ENCODE peak calls at places on chromosomes 16 and 17, in seven cellular contexts. One of them, this sample, is unnamed.

GRCh38 chr17:752620-753219 is 656 bp upstream of the GEMIN4 start:
- DNase-seq in breast epithelium: peak; percentile 73
- DNase-seq in psoas muscle: peak; percentile 87
- DNase-seq in adrenal gland: peak; percentile 83
- DNase-seq in stomach: peak; percentile 76
- DNase-seq in heart left ventricle: peak; percentile 69
- DNase-seq in CD8-positive, alpha-beta T cell: peak; percentile 62
- DNase-seq in this sample: no peak

GRCh38 chr16:12262454-12263180 is 286.1 kb downstream of the SNX29 start:
- DNase-seq in breast epithelium: peak; percentile 56
- DNase-seq in psoas muscle: no peak
- DNase-seq in adrenal gland: peak; percentile 69
- DNase-seq in stomach: peak; percentile 44
- DNase-seq in heart left ventricle: no peak
- DNase-seq in CD8-positive, alpha-beta T cell: no peak
- DNase-seq in this sample: no peak

GRCh38 chr16:22296225-22297113 is 740 bp upstream of the POLR3E start:
- DNase-seq in breast epithelium: no peak
- DNase-seq in psoas muscle: no peak
- DNase-seq in adrenal gland: no peak
- DNase-seq in stomach: no peak
- DNase-seq in heart left ventricle: no peak
- DNase-seq in CD8-positive, alpha-beta T cell: no peak
- DNase-seq in this sample: no peak

GRCh38 chr16:53404959-53405358 is 29.3 kb upstream of the RBL2 start:
- DNase-seq in breast epithelium: no peak
- DNase-seq in psoas muscle: no peak
- DNase-seq in adrenal gland: no peak
- DNase-seq in stomach: no peak
- DNase-seq in heart left ventricle: no peak
- DNase-seq in CD8-positive, alpha-beta T cell: no peak
- DNase-seq in this sample: no peak

GRCh38 chr17:69410671-69411070 is 3.8 kb upstream of the MAP2K6 start:
- DNase-seq in breast epithelium: no peak
- DNase-seq in psoas muscle: no peak
- DNase-seq in adrenal gland: no peak
- DNase-seq in stomach: no peak
- DNase-seq in heart left ventricle: no peak
- DNase-seq in CD8-positive, alpha-beta T cell: no peak
- DNase-seq in this sample: no peak

GRCh38 chr16:80792031-80792430 is 12.4 kb downstream of the CDYL2 start:
- DNase-seq in breast epithelium: no peak
- DNase-seq in psoas muscle: no peak
- DNase-seq in adrenal gland: no peak
- DNase-seq in stomach: no peak
- DNase-seq in heart left ventricle: no peak
- DNase-seq in CD8-positive, alpha-beta T cell: no peak
- DNase-seq in this sample: no peak

GRCh38 chr17:69367298-69367697 is 40.4 kb upstream of the ABCA5 start:
- DNase-seq in breast epithelium: no peak
- DNase-seq in psoas muscle: no peak
- DNase-seq in adrenal gland: no peak
- DNase-seq in stomach: no peak
- DNase-seq in heart left ventricle: no peak
- DNase-seq in CD8-positive, alpha-beta T cell: no peak
- DNase-seq in this sample: no peak

GRCh38 chr16:85686912-85687591 is 1.7 kb downstream of the GINS2 start:
- DNase-seq in breast epithelium: no peak
- DNase-seq in psoas muscle: no peak
- DNase-seq in adrenal gland: no peak
- DNase-seq in stomach: no peak
- DNase-seq in heart left ventricle: no peak
- DNase-seq in CD8-positive, alpha-beta T cell: no peak
- DNase-seq in this sample: no peak

GRCh38 chr16:56263711-56264608 is 72.7 kb downstream of the GNAO1 start:
- DNase-seq in breast epithelium: no peak
- DNase-seq in psoas muscle: no peak
- DNase-seq in adrenal gland: peak; percentile 72
- DNase-seq in stomach: no peak
- DNase-seq in heart left ventricle: peak; percentile 37
- DNase-seq in CD8-positive, alpha-beta T cell: no peak
- DNase-seq in this sample: peak; percentile 61

GRCh38 chr16:3690991-3691720 is 26.2 kb downstream of the TRAP1 start:
- DNase-seq in breast epithelium: no peak
- DNase-seq in psoas muscle: peak; percentile 53
- DNase-seq in adrenal gland: no peak
- DNase-seq in stomach: no peak
- DNase-seq in heart left ventricle: no peak
- DNase-seq in CD8-positive, alpha-beta T cell: no peak
- DNase-seq in this sample: no peak

GRCh38 chr17:17379197-17379991 is 76.2 kb downstream of the NT5M start:
- DNase-seq in breast epithelium: no peak
- DNase-seq in psoas muscle: no peak
- DNase-seq in adrenal gland: no peak
- DNase-seq in stomach: no peak
- DNase-seq in heart left ventricle: no peak
- DNase-seq in CD8-positive, alpha-beta T cell: no peak
- DNase-seq in this sample: peak; percentile 51

GRCh38 chr17:76593338-76593737 is 7.7 kb upstream of the ST6GALNAC2 start:
- DNase-seq in breast epithelium: no peak
- DNase-seq in psoas muscle: no peak
- DNase-seq in adrenal gland: no peak
- DNase-seq in stomach: no peak
- DNase-seq in heart left ventricle: no peak
- DNase-seq in CD8-positive, alpha-beta T cell: no peak
- DNase-seq in this sample: no peak

GRCh38 chr16:59320657-59321056 is 586.5 kb upstream of the GOT2 start:
- DNase-seq in breast epithelium: no peak
- DNase-seq in psoas muscle: no peak
- DNase-seq in adrenal gland: no peak
- DNase-seq in stomach: no peak
- DNase-seq in heart left ventricle: no peak
- DNase-seq in CD8-positive, alpha-beta T cell: no peak
- DNase-seq in this sample: no peak

GRCh38 chr17:27651411-27652345 is 20.7 kb downstream of the LGALS9 start:
- DNase-seq in breast epithelium: peak; percentile 62
- DNase-seq in psoas muscle: peak; percentile 79
- DNase-seq in adrenal gland: peak; percentile 91
- DNase-seq in stomach: peak; percentile 77
- DNase-seq in heart left ventricle: peak; percentile 54
- DNase-seq in CD8-positive, alpha-beta T cell: peak; percentile 46
- DNase-seq in this sample: peak; percentile 49

GRCh38 chr16:8887952-8888560 is 5.9 kb downstream of the LITAFD start:
- DNase-seq in breast epithelium: peak; percentile 77
- DNase-seq in psoas muscle: peak; percentile 95
- DNase-seq in adrenal gland: peak; percentile 98
- DNase-seq in stomach: peak; percentile 48
- DNase-seq in heart left ventricle: peak; percentile 71
- DNase-seq in CD8-positive, alpha-beta T cell: no peak
- DNase-seq in this sample: peak; percentile 15

GRCh38 chr17:6464446-6465041 is 20.3 kb downstream of the PIMREG start:
- DNase-seq in breast epithelium: no peak
- DNase-seq in psoas muscle: peak; percentile 19
- DNase-seq in adrenal gland: no peak
- DNase-seq in stomach: no peak
- DNase-seq in heart left ventricle: no peak
- DNase-seq in CD8-positive, alpha-beta T cell: no peak
- DNase-seq in this sample: no peak

GRCh38 chr17:6468051-6468790 is 24.0 kb downstream of the PIMREG start:
- DNase-seq in breast epithelium: no peak
- DNase-seq in psoas muscle: no peak
- DNase-seq in adrenal gland: no peak
- DNase-seq in stomach: no peak
- DNase-seq in heart left ventricle: no peak
- DNase-seq in CD8-positive, alpha-beta T cell: no peak
- DNase-seq in this sample: no peak

GRCh38 chr17:6465206-6466003 is 21.1 kb downstream of the PIMREG start:
- DNase-seq in breast epithelium: no peak
- DNase-seq in psoas muscle: peak; percentile 16
- DNase-seq in adrenal gland: no peak
- DNase-seq in stomach: no peak
- DNase-seq in heart left ventricle: no peak
- DNase-seq in CD8-positive, alpha-beta T cell: no peak
- DNase-seq in this sample: no peak

GRCh38 chr17:6470146-6470718 is 26.0 kb downstream of the PIMREG start:
- DNase-seq in breast epithelium: no peak
- DNase-seq in psoas muscle: no peak
- DNase-seq in adrenal gland: no peak
- DNase-seq in stomach: no peak
- DNase-seq in heart left ventricle: no peak
- DNase-seq in CD8-positive, alpha-beta T cell: no peak
- DNase-seq in this sample: no peak

DNA sequence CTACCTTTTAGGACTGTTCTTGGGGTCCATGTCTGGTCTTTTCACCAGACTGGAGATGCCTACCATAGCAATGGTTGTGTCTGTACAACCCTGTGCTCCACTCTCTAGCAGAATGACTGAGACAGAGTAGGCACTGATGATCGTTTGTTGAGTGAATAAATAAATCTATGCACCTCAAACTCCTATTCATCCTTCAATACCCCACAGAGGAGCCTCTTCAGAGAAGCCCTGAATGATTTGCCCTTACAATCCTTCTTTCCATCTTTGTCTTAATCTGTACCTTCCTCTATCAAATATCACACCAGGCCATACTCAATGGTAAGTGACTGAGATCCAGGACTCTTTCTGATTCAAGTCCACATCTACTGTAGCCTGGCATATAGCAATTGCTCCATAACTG is 23.3 kb downstream of the PIMREG start:
- DNase-seq in breast epithelium: no peak
- DNase-seq in psoas muscle: no peak
- DNase-seq in adrenal gland: no peak
- DNase-seq in stomach: no peak
- DNase-seq in heart left ventricle: no peak
- DNase-seq in CD8-positive, alpha-beta T cell: no peak
- DNase-seq in this sample: no peak
- H3K27ac ChIP-seq in breast epithelium: no peak overlapping the region
- H3K27ac ChIP-seq in psoas muscle: no peak overlapping the region
- H3K27ac ChIP-seq in adrenal gland: no peak overlapping the region
- H3K27ac ChIP-seq in stomach: no peak overlapping the region
- H3K27ac ChIP-seq in heart left ventricle: no peak overlapping the region
- H3K27ac ChIP-seq in CD8-positive, alpha-beta T cell: no peak overlapping the region
- H3K27ac ChIP-seq in this sample: no peak overlapping the region

DNA sequence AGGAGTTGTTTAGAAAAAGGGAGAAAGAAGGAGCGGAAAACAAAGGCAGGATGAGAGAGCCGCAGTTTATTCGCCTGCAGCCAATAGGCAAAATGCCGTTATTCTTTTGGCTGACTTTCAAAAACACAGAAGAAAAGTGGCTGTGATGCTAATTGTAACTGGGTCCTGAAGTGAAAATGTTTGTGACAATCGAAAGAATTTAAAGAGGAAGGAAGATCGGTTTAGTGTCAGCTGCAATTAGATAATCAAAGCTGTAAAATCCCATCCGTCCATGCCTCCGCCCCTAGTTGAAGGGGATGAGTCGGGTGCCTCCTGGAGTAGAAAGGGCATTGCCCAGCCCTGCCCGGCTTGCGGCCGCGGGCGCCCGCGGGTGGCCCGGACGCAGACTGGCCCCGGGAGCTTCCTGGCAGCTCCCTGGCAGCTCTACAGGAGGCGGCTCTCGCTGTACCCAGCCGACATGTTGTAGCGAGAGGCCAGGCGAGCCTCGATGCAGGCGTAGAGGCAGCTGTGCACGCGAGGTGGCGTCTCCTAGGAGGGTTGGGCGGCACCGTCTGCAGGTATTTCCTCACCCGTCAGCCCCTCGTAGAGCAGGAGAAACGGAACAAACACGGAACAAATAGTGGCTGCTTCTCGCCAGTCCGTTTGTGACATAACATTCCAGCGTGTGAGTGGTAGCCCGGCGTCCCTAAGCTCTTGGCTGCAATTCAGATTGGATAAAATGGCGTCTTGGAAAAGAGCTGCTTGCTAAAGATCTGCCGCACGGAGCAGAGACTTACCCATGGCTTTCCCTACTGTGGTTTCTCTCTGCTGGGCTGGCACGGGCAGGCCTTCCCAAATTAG is 82.3 kb downstream of the TNRC6C start:
- DNase-seq in breast epithelium: peak; percentile 61
- DNase-seq in psoas muscle: peak; percentile 88
- DNase-seq in adrenal gland: peak; percentile 63
- DNase-seq in stomach: peak; percentile 29
- DNase-seq in heart left ventricle: peak; percentile 61
- DNase-seq in CD8-positive, alpha-beta T cell: peak; percentile 35
- DNase-seq in this sample: peak; percentile 77
- H3K27ac ChIP-seq in breast epithelium: peak overlapping the region; percentile 90
- H3K27ac ChIP-seq in psoas muscle: peak overlapping the region; percentile 91
- H3K27ac ChIP-seq in adrenal gland: peak overlapping the region; percentile 82
- H3K27ac ChIP-seq in stomach: peak overlapping the region; percentile 89
- H3K27ac ChIP-seq in heart left ventricle: peak overlapping the region; percentile 92
- H3K27ac ChIP-seq in CD8-positive, alpha-beta T cell: no peak overlapping the region
- H3K27ac ChIP-seq in this sample: peak overlapping the region; percentile 99

GRCh38 chr16:13957197-13958078 is 37.5 kb downstream of the ERCC4 start:
- DNase-seq in breast epithelium: no peak
- DNase-seq in psoas muscle: peak; percentile 80
- DNase-seq in adrenal gland: peak; percentile 93
- DNase-seq in stomach: peak; percentile 56
- DNase-seq in heart left ventricle: peak; percentile 39
- DNase-seq in CD8-positive, alpha-beta T cell: no peak
- DNase-seq in this sample: no peak
- H3K27ac ChIP-seq in breast epithelium: peak overlapping the region; percentile 78
- H3K27ac ChIP-seq in psoas muscle: peak overlapping the region; percentile 72
- H3K27ac ChIP-seq in adrenal gland: peak overlapping the region; percentile 89
- H3K27ac ChIP-seq in stomach: peak overlapping the region; percentile 74
- H3K27ac ChIP-seq in heart left ventricle: peak overlapping the region; percentile 62
- H3K27ac ChIP-seq in CD8-positive, alpha-beta T cell: no peak overlapping the region
- H3K27ac ChIP-seq in this sample: no peak overlapping the region

DNA sequence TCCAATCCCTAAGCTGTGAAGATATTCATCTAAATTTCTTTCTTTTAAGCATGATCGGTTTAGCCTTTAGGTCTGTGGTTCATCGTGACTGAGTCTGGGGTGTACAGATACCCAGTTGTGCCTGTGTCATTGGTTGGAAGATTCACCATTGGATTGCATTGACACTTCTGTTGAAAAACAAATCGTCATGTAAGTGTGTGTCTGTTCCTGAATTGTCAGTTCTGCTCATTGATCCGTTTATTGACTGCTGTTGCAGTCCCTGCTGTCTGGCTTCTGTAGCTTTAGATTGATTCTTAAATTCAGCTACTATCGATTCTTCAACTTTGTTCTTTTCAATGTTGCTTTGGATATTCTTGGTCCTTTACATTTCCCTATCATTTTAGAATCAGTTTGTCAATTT is 21.0 kb upstream of the ZNF469 start:
- DNase-seq in breast epithelium: no peak
- DNase-seq in psoas muscle: no peak
- DNase-seq in adrenal gland: no peak
- DNase-seq in stomach: no peak
- DNase-seq in heart left ventricle: no peak
- DNase-seq in CD8-positive, alpha-beta T cell: no peak
- DNase-seq in this sample: no peak
- H3K27ac ChIP-seq in breast epithelium: no peak overlapping the region
- H3K27ac ChIP-seq in psoas muscle: no peak overlapping the region
- H3K27ac ChIP-seq in adrenal gland: no peak overlapping the region
- H3K27ac ChIP-seq in stomach: no peak overlapping the region
- H3K27ac ChIP-seq in heart left ventricle: no peak overlapping the region
- H3K27ac ChIP-seq in CD8-positive, alpha-beta T cell: no peak overlapping the region
- H3K27ac ChIP-seq in this sample: no peak overlapping the region

GRCh38 chr16:47493358-47494337 is 32.5 kb downstream of the PHKB start:
- DNase-seq in breast epithelium: no peak
- DNase-seq in psoas muscle: no peak
- DNase-seq in adrenal gland: no peak
- DNase-seq in stomach: no peak
- DNase-seq in heart left ventricle: no peak
- DNase-seq in CD8-positive, alpha-beta T cell: no peak
- DNase-seq in this sample: no peak
- H3K27ac ChIP-seq in breast epithelium: no peak overlapping the region
- H3K27ac ChIP-seq in psoas muscle: peak overlapping the region; percentile 51
- H3K27ac ChIP-seq in adrenal gland: peak overlapping the region; percentile 61
- H3K27ac ChIP-seq in stomach: peak overlapping the region; percentile 68
- H3K27ac ChIP-seq in heart left ventricle: peak overlapping the region; percentile 75
- H3K27ac ChIP-seq in CD8-positive, alpha-beta T cell: no peak overlapping the region
- H3K27ac ChIP-seq in this sample: peak overlapping the region; percentile 47

This sample was measured in substantia nigra.